ENCODE peak calls at places on chromosomes 11 and 22, in eight cellular contexts. U is NCI-H510A treated with DMSO at 0.1 percent for 48 hours; E is vagina; F is NCI-H1105 treated with DMSO at 0.1 percent for 48 hours; L is midbrain; R is mammary epithelial cell; W is spleen; Y is activated CD4-positive, alpha-beta T cell treated with anti-CD3 and anti-CD28 coated beads, Interleukin-2, amount 50 U/mL, for 48 hours. B is an unnamed sample.

GRCh38 chr11:93655581-93656255 is 5.8 kb upstream of the CEP295 start:
- DNase-seq in U (peak), E (no peak), F (no peak), L (no peak), R (no peak), W (no peak), Y (no peak), B (peak)

GRCh38 chr11:61529537-61530225 is 21.1 kb downstream of the LRRC10B start:
- DNase-seq in U (no peak), E (no peak), F (no peak), L (no peak), R (no peak), W (no peak), Y (no peak), B (no peak)

GRCh38 chr11:46903846-46904245 is 14.5 kb downstream of the LRP4 start:
- DNase-seq in U (no peak), E (no peak), F (no peak), L (peak), R (no peak), W (peak), Y (no peak), B (peak)

GRCh38 chr22:46731246-46732040 is 6.6 kb downstream of the CERK start:
- DNase-seq in U (peak), E (no peak), F (peak), L (no peak), R (peak), W (no peak), Y (no peak), B (peak)

GRCh38 chr11:128291043-128291442 is 296.3 kb downstream of the ETS1 start:
- DNase-seq in U (peak), E (no peak), F (no peak), L (no peak), R (no peak), W (peak), Y (no peak), B (peak)

GRCh38 chr11:15179167-15179566 is 64.4 kb downstream of the INSC start:
- DNase-seq in U (no peak), E (no peak), F (no peak), L (no peak), R (no peak), W (no peak), Y (no peak), B (no peak)

GRCh38 chr11:61912530-61912898 is 4.9 kb downstream of the RAB3IL1 start:
- DNase-seq in U (no peak), E (no peak), F (no peak), L (no peak), R (no peak), W (peak), Y (no peak), B (no peak)

GRCh38 chr11:44134625-44135024 is 39.1 kb downstream of the EXT2 start:
- DNase-seq in U (no peak), E (no peak), F (no peak), L (no peak), R (no peak), W (no peak), Y (no peak), B (no peak)

GRCh38 chr11:408154-409007 is 6.4 kb downstream of the SIGIRR start:
- DNase-seq in U (no peak), E (no peak), F (no peak), L (no peak), R (no peak), W (no peak), Y (no peak), B (no peak)

GRCh38 chr11:74949748-74950127 is 672 bp downstream of the SPCS2 start:
- DNase-seq in U (no peak), E (no peak), F (no peak), L (no peak), R (no peak), W (no peak), Y (no peak), B (peak)

GRCh38 chr11:46659908-46660307 is 40.5 kb downstream of the ARHGAP1 start:
- DNase-seq in U (no peak), E (no peak), F (no peak), L (peak), R (no peak), W (no peak), Y (no peak), B (no peak)

GRCh38 chr11:93652161-93652597 is 9.3 kb upstream of the CEP295 start:
- DNase-seq in U (peak), E (no peak), F (peak), L (peak), R (peak), W (no peak), Y (no peak), B (peak)

GRCh38 chr22:19287889-19288288 is 3.6 kb downstream of the CLTCL1 start:
- DNase-seq in U (no peak), E (no peak), F (no peak), L (no peak), R (peak), W (no peak), Y (no peak), B (peak)

GRCh38 chr11:33588056-33588455 is 112.6 kb downstream of the C11orf91 start:
- DNase-seq in U (no peak), E (no peak), F (no peak), L (no peak), R (no peak), W (no peak), Y (no peak), B (no peak)

GRCh38 chr22:45211848-45212247 is 28.8 kb downstream of the KIAA0930 start:
- DNase-seq in U (no peak), E (no peak), F (no peak), L (no peak), R (no peak), W (peak), Y (no peak), B (no peak)

GRCh38 chr11:15816270-15816871 is 540.0 kb downstream of the SOX6 start:
- DNase-seq in U (no peak), E (no peak), F (no peak), L (no peak), R (peak), W (no peak), Y (no peak), B (no peak)

GRCh38 chr11:50174189-50174588 is 141.5 kb downstream of the OR4C45 start:
- DNase-seq in U (no peak), E (no peak), F (peak), L (no peak), R (peak), W (no peak), Y (no peak), B (no peak)

GRCh38 chr11:2803186-2804057 is 82.2 kb downstream of the CDKN1C start:
- DNase-seq in U (no peak), E (no peak), F (peak), L (no peak), R (peak), W (peak), Y (no peak), B (no peak)

GRCh38 chr22:47686594-47687363 is 924.3 kb downstream of the TBC1D22A start:
- DNase-seq in U (no peak), E (no peak), F (no peak), L (no peak), R (no peak), W (no peak), Y (no peak), B (no peak)

GRCh38 chr11:131064373-131064991 is 148.2 kb upstream of the SNX19 start:
- DNase-seq in U (no peak), E (no peak), F (peak), L (peak), R (peak), W (no peak), Y (peak), B (peak)

B was measured in NCI-H69.